ENCODE peak calls at places on chromosomes 16 and 17, in nine cellular contexts. One of them, this sample, is unnamed.

GRCh38 chr17:44361292-44362055 is 2.2 kb downstream of the FAM171A2 start:
- DNase-seq in transverse colon: no peak
- DNase-seq in NB4: no peak
- DNase-seq in adrenal gland: no peak
- DNase-seq in Peyer's patch: no peak
- DNase-seq in esophagus squamous epithelium: no peak
- DNase-seq in lower leg skin: no peak
- DNase-seq in suprapubic skin: no peak
- DNase-seq in ovary: no peak
- DNase-seq in this sample: no peak

GRCh38 chr17:17778308-17779014 is 58.3 kb downstream of the SREBF1 start:
- DNase-seq in transverse colon: peak
- DNase-seq in NB4: no peak
- DNase-seq in adrenal gland: peak
- DNase-seq in Peyer's patch: no peak
- DNase-seq in esophagus squamous epithelium: no peak
- DNase-seq in lower leg skin: no peak
- DNase-seq in suprapubic skin: no peak
- DNase-seq in ovary: peak
- DNase-seq in this sample: no peak

GRCh38 chr17:9217151-9218067 is 196.1 kb downstream of the NTN1 start:
- DNase-seq in transverse colon: no peak
- DNase-seq in NB4: no peak
- DNase-seq in adrenal gland: no peak
- DNase-seq in Peyer's patch: no peak
- DNase-seq in esophagus squamous epithelium: no peak
- DNase-seq in lower leg skin: no peak
- DNase-seq in suprapubic skin: no peak
- DNase-seq in ovary: no peak
- DNase-seq in this sample: no peak

GRCh38 chr16:878071-878784 is 77.7 kb upstream of the GNG13 start:
- DNase-seq in transverse colon: peak
- DNase-seq in NB4: no peak
- DNase-seq in adrenal gland: no peak
- DNase-seq in Peyer's patch: no peak
- DNase-seq in esophagus squamous epithelium: no peak
- DNase-seq in lower leg skin: no peak
- DNase-seq in suprapubic skin: no peak
- DNase-seq in ovary: no peak
- DNase-seq in this sample: no peak

GRCh38 chr17:28982191-28982793 is 23.5 kb downstream of the SEZ6 start:
- DNase-seq in transverse colon: peak
- DNase-seq in NB4: peak
- DNase-seq in adrenal gland: peak
- DNase-seq in Peyer's patch: no peak
- DNase-seq in esophagus squamous epithelium: no peak
- DNase-seq in lower leg skin: no peak
- DNase-seq in suprapubic skin: no peak
- DNase-seq in ovary: no peak
- DNase-seq in this sample: no peak

GRCh38 chr17:20266806-20267458 is 200.4 kb downstream of the LGALS9B start:
- DNase-seq in transverse colon: no peak
- DNase-seq in NB4: no peak
- DNase-seq in adrenal gland: peak
- DNase-seq in Peyer's patch: no peak
- DNase-seq in esophagus squamous epithelium: no peak
- DNase-seq in lower leg skin: no peak
- DNase-seq in suprapubic skin: no peak
- DNase-seq in ovary: no peak
- DNase-seq in this sample: peak

GRCh38 chr16:84137287-84137686 is 7.7 kb downstream of the HSDL1 start:
- DNase-seq in transverse colon: no peak
- DNase-seq in NB4: no peak
- DNase-seq in adrenal gland: no peak
- DNase-seq in Peyer's patch: no peak
- DNase-seq in esophagus squamous epithelium: no peak
- DNase-seq in lower leg skin: no peak
- DNase-seq in suprapubic skin: no peak
- DNase-seq in ovary: no peak
- DNase-seq in this sample: no peak

GRCh38 chr17:51636291-51636690 is 375.9 kb downstream of the UTP18 start:
- DNase-seq in transverse colon: no peak
- DNase-seq in NB4: no peak
- DNase-seq in adrenal gland: no peak
- DNase-seq in Peyer's patch: no peak
- DNase-seq in esophagus squamous epithelium: no peak
- DNase-seq in lower leg skin: no peak
- DNase-seq in suprapubic skin: no peak
- DNase-seq in ovary: no peak
- DNase-seq in this sample: no peak

GRCh38 chr17:59373879-59374495 is 42.5 kb downstream of the YPEL2 start:
- DNase-seq in transverse colon: no peak
- DNase-seq in NB4: peak
- DNase-seq in adrenal gland: no peak
- DNase-seq in Peyer's patch: no peak
- DNase-seq in esophagus squamous epithelium: no peak
- DNase-seq in lower leg skin: no peak
- DNase-seq in suprapubic skin: no peak
- DNase-seq in ovary: no peak
- DNase-seq in this sample: no peak

GRCh38 chr17:39999067-39999466 is 16.2 kb upstream of the CSF3 start:
- DNase-seq in transverse colon: no peak
- DNase-seq in NB4: no peak
- DNase-seq in adrenal gland: no peak
- DNase-seq in Peyer's patch: no peak
- DNase-seq in esophagus squamous epithelium: no peak
- DNase-seq in lower leg skin: no peak
- DNase-seq in suprapubic skin: no peak
- DNase-seq in ovary: no peak
- DNase-seq in this sample: no peak

GRCh38 chr17:57666946-57667345 is 78.2 kb downstream of the CCDC182 start:
- DNase-seq in transverse colon: no peak
- DNase-seq in NB4: no peak
- DNase-seq in adrenal gland: peak
- DNase-seq in Peyer's patch: no peak
- DNase-seq in esophagus squamous epithelium: no peak
- DNase-seq in lower leg skin: peak
- DNase-seq in suprapubic skin: peak
- DNase-seq in ovary: peak
- DNase-seq in this sample: no peak

GRCh38 chr17:35577826-35578194 is 561 bp downstream of the PEX12 start:
- DNase-seq in transverse colon: peak
- DNase-seq in NB4: peak
- DNase-seq in adrenal gland: no peak
- DNase-seq in Peyer's patch: no peak
- DNase-seq in esophagus squamous epithelium: no peak
- DNase-seq in lower leg skin: no peak
- DNase-seq in suprapubic skin: no peak
- DNase-seq in ovary: no peak
- DNase-seq in this sample: no peak

GRCh38 chr17:82236142-82236971 is 7.5 kb downstream of the SLC16A3 start:
- DNase-seq in transverse colon: peak
- DNase-seq in NB4: peak
- DNase-seq in adrenal gland: peak
- DNase-seq in Peyer's patch: peak
- DNase-seq in esophagus squamous epithelium: no peak
- DNase-seq in lower leg skin: peak
- DNase-seq in suprapubic skin: peak
- DNase-seq in ovary: peak
- DNase-seq in this sample: no peak

GRCh38 chr16:47371615-47372014 is 89.2 kb downstream of the ITFG1 start:
- DNase-seq in transverse colon: no peak
- DNase-seq in NB4: no peak
- DNase-seq in adrenal gland: no peak
- DNase-seq in Peyer's patch: no peak
- DNase-seq in esophagus squamous epithelium: no peak
- DNase-seq in lower leg skin: no peak
- DNase-seq in suprapubic skin: no peak
- DNase-seq in ovary: no peak
- DNase-seq in this sample: no peak

GRCh38 chr17:11644265-11645212 is 46.3 kb downstream of the DNAH9 start:
- DNase-seq in transverse colon: peak
- DNase-seq in NB4: peak
- DNase-seq in adrenal gland: peak
- DNase-seq in Peyer's patch: peak
- DNase-seq in esophagus squamous epithelium: no peak
- DNase-seq in lower leg skin: no peak
- DNase-seq in suprapubic skin: peak
- DNase-seq in ovary: peak
- DNase-seq in this sample: peak

GRCh38 chr16:57592591-57593003 is 35.8 kb upstream of the ADGRG1 start:
- DNase-seq in transverse colon: peak
- DNase-seq in NB4: peak
- DNase-seq in adrenal gland: no peak
- DNase-seq in Peyer's patch: peak
- DNase-seq in esophagus squamous epithelium: no peak
- DNase-seq in lower leg skin: peak
- DNase-seq in suprapubic skin: no peak
- DNase-seq in ovary: no peak
- DNase-seq in this sample: no peak
- TF ChIP-seq POLR2A in transverse colon: no peak
- TF ChIP-seq POLR2A in NB4: no peak
- TF ChIP-seq POLR2A in adrenal gland: no peak
- TF ChIP-seq POLR2A in Peyer's patch: no peak
- TF ChIP-seq POLR2A in esophagus squamous epithelium: no peak
- TF ChIP-seq POLR2A in lower leg skin: no peak
- TF ChIP-seq POLR2A in suprapubic skin: no peak
- TF ChIP-seq POLR2A in ovary: no peak
- TF ChIP-seq POLR2A in this sample: no peak

DNA sequence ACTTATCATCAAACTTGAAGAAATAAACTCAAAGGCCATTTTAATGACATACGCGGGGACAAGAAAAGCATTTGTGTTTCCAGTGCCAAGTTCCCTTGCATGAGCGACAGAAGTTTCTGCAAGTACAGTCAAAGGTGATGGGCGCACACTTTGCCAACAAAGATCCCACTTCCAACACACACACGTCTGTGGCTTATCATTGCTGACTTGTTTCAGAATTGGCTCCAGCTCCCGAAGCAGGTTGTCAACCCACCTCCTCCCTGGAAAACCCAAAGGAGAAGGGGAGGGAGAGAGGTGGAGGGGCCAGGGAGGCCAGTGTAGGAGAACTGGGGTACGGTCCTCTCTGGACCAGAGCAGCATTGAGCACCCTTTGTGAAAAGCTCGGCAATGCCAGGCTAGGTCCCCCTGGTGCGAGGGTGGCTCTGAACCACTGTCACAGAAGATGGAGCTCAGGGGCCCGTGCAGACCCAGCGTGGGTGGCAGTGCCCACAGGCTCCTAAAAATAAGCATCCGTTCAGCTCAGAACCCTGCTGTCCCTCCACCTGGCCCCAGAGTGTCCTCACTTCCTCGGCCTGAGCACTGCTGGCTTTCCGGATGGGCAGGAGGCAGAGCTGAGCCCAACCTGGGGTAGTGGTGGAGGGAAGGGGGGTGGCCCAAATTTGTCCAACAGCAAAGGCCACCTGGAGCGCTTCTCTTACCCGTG is 33.2 kb downstream of the RBFOX3 start:
- DNase-seq in transverse colon: no peak
- DNase-seq in NB4: no peak
- DNase-seq in adrenal gland: no peak
- DNase-seq in Peyer's patch: no peak
- DNase-seq in esophagus squamous epithelium: no peak
- DNase-seq in lower leg skin: no peak
- DNase-seq in suprapubic skin: no peak
- DNase-seq in ovary: no peak
- DNase-seq in this sample: no peak
- TF ChIP-seq POLR2A in transverse colon: no peak
- TF ChIP-seq POLR2A in NB4: no peak
- TF ChIP-seq POLR2A in adrenal gland: no peak
- TF ChIP-seq POLR2A in Peyer's patch: no peak
- TF ChIP-seq POLR2A in esophagus squamous epithelium: no peak
- TF ChIP-seq POLR2A in lower leg skin: no peak
- TF ChIP-seq POLR2A in suprapubic skin: no peak
- TF ChIP-seq POLR2A in ovary: no peak
- TF ChIP-seq POLR2A in this sample: no peak

DNA sequence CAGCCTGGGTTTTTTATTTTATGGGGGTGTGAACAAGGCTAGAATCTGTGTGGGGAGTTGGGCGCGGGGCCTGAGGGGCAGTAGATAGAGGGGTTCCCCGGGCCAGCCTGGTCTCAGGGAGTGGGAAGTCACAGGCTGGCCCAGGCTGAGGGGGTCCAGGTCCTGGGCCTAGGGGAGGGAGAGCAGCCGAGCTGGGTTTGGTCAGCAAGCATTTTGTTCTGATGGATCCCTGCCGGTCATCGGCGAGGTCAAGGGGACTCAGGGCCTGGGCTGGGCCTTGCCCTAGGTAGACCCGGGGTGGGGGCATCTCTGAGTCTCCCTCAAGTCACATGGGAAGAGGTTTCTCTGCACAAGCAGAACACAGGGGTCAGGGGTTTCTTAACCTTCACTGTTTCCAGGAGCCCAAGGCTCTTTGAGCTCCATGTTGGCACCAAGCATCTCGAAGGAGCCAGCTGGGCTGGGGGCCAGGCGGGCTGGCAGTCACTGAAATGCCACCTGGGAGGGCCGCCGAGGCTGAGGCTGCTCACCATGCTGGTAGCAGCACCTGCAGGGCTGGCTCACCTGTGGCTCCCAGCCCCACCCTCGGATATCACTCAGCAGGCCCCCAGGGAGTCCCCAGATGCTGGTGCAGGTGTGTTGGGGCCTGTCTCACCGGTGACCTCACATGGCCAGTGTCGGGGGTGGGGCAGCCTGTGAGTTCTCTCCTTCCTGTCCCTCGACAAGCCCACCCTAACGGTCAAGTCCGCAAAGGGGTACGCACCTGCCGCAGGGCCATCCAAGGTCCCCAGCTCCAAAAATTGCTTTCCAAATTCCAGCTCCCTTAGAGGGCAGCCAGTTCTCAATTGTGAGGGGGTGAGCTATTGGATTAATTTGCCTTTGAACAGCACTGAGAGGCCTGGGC is 41.0 kb downstream of the SLC7A5 start:
- DNase-seq in transverse colon: no peak
- DNase-seq in NB4: no peak
- DNase-seq in adrenal gland: no peak
- DNase-seq in Peyer's patch: no peak
- DNase-seq in esophagus squamous epithelium: no peak
- DNase-seq in lower leg skin: no peak
- DNase-seq in suprapubic skin: no peak
- DNase-seq in ovary: no peak
- DNase-seq in this sample: no peak
- TF ChIP-seq POLR2A in transverse colon: no peak
- TF ChIP-seq POLR2A in NB4: no peak
- TF ChIP-seq POLR2A in adrenal gland: no peak
- TF ChIP-seq POLR2A in Peyer's patch: no peak
- TF ChIP-seq POLR2A in esophagus squamous epithelium: no peak
- TF ChIP-seq POLR2A in lower leg skin: no peak
- TF ChIP-seq POLR2A in suprapubic skin: no peak
- TF ChIP-seq POLR2A in ovary: no peak
- TF ChIP-seq POLR2A in this sample: no peak

GRCh38 chr16:8797364-8798173 is at the start of the genes PMM2 and TMEM186:
- DNase-seq in transverse colon: peak
- DNase-seq in NB4: peak
- DNase-seq in adrenal gland: peak
- DNase-seq in Peyer's patch: peak
- DNase-seq in esophagus squamous epithelium: peak
- DNase-seq in lower leg skin: peak
- DNase-seq in suprapubic skin: peak
- DNase-seq in ovary: peak
- DNase-seq in this sample: peak
- TF ChIP-seq POLR2A in transverse colon: peak
- TF ChIP-seq POLR2A in NB4: peak
- TF ChIP-seq POLR2A in adrenal gland: no peak
- TF ChIP-seq POLR2A in Peyer's patch: peak
- TF ChIP-seq POLR2A in esophagus squamous epithelium: no peak
- TF ChIP-seq POLR2A in lower leg skin: no peak
- TF ChIP-seq POLR2A in suprapubic skin: no peak
- TF ChIP-seq POLR2A in ovary: peak
- TF ChIP-seq POLR2A in this sample: peak

GRCh38 chr16:86158688-86159360 is 259.9 kb downstream of the IRF8 start:
- DNase-seq in transverse colon: no peak
- DNase-seq in NB4: no peak
- DNase-seq in adrenal gland: no peak
- DNase-seq in Peyer's patch: no peak
- DNase-seq in esophagus squamous epithelium: no peak
- DNase-seq in lower leg skin: no peak
- DNase-seq in suprapubic skin: no peak
- DNase-seq in ovary: no peak
- DNase-seq in this sample: no peak
- TF ChIP-seq POLR2A in transverse colon: no peak
- TF ChIP-seq POLR2A in NB4: no peak
- TF ChIP-seq POLR2A in adrenal gland: no peak
- TF ChIP-seq POLR2A in Peyer's patch: no peak
- TF ChIP-seq POLR2A in esophagus squamous epithelium: no peak
- TF ChIP-seq POLR2A in lower leg skin: no peak
- TF ChIP-seq POLR2A in suprapubic skin: no peak
- TF ChIP-seq POLR2A in ovary: no peak
- TF ChIP-seq POLR2A in this sample: no peak

This sample was measured in H54.